ENCODE peak calls at places on chromosomes 3 and 15, in four cellular contexts. F, V, W and S are unnamed samples.
A peak's percentile ranks its signal among the peaks of the same experiment; 100 is the strongest.

GRCh38 chr3:179196098-179196497 is 47.9 kb downstream of the PIK3CA start:
- DNase-seq in F (no peak), V (no peak), W (peak; percentile 93), S (no peak)

GRCh38 chr15:65908876-65909275 is 39.6 kb downstream of the RAB11A start:
- DNase-seq in F (no peak), V (no peak), W (no peak), S (no peak)

GRCh38 chr3:127819086-127819485 is 3.2 kb downstream of the MGLL start:
- DNase-seq in F (no peak), V (peak; percentile 52), W (no peak), S (no peak)

GRCh38 chr3:119035014-119035346 is 334 bp upstream of the IGSF11 start:
- DNase-seq in F (no peak), V (no peak), W (no peak), S (no peak)

GRCh38 chr3:184769771-184770170 is 42.2 kb upstream of the VPS8 start:
- DNase-seq in F (no peak), V (no peak), W (no peak), S (peak; percentile 34)

GRCh38 chr15:93359780-93360161 is 270.8 kb upstream of the RGMA start:
- DNase-seq in F (no peak), V (no peak), W (no peak), S (no peak)

GRCh38 chr15:48028712-48029111 is 92.1 kb upstream of the SLC24A5 start:
- DNase-seq in F (no peak), V (no peak), W (no peak), S (no peak)

GRCh38 chr3:85576091-85576690 is 617.4 kb downstream of the CADM2 start:
- DNase-seq in F (no peak), V (no peak), W (peak; percentile 43), S (no peak)

GRCh38 chr3:141878812-141879211 is 2.4 kb downstream of the ATP1B3 start:
- DNase-seq in F (no peak), V (no peak), W (no peak), S (no peak)

GRCh38 chr3:54443572-54444161 is 321.3 kb downstream of the CACNA2D3 start:
- DNase-seq in F (no peak), V (no peak), W (no peak), S (no peak)

GRCh38 chr3:150106752-150107428 is 136.2 kb upstream of the PFN2 start:
- DNase-seq in F (no peak), V (no peak), W (peak; percentile 97), S (no peak)

GRCh38 chr3:36957072-36957471 is 12.2 kb upstream of the TRANK1 start:
- DNase-seq in F (no peak), V (no peak), W (no peak), S (no peak)

GRCh38 chr15:56587686-56588085 is 122.7 kb upstream of the MNS1 start:
- DNase-seq in F (no peak), V (no peak), W (peak; percentile 66), S (no peak)

GRCh38 chr15:68812596-68813548 is 7.8 kb downstream of the ANP32A start:
- DNase-seq in F (no peak), V (no peak), W (no peak), S (no peak)

GRCh38 chr3:176491084-176491483 is 706.2 kb downstream of the TBL1XR1 start:
- DNase-seq in F (no peak), V (no peak), W (no peak), S (no peak)

GRCh38 chr3:62260655-62261054 is 112.7 kb downstream of the FEZF2 start:
- DNase-seq in F (no peak), V (no peak), W (no peak), S (no peak)

GRCh38 chr15:68022061-68022460 is 32.1 kb upstream of the PIAS1 start:
- DNase-seq in F (no peak), V (peak; percentile 50), W (no peak), S (no peak)

GRCh38 chr3:13706451-13706850 is 157.5 kb downstream of the FBLN2 start:
- DNase-seq in F (no peak), V (peak; percentile 20), W (no peak), S (peak; percentile 6)

GRCh38 chr3:33937628-33938027 is 139.2 kb downstream of the PDCD6IP start:
- DNase-seq in F (no peak), V (no peak), W (no peak), S (no peak)

GRCh38 chr3:4751057-4752051 is 227.9 kb upstream of the BHLHE40 start:
- DNase-seq in F (no peak), V (no peak), W (peak; percentile 9), S (no peak)

GRCh38 chr15:96361309-96362000 is 31.0 kb downstream of the NR2F2 start:
- DNase-seq in F (no peak), V (no peak), W (no peak), S (peak; percentile 73)

GRCh38 chr15:56948000-56948765 is 29.7 kb downstream of the TCF12 start:
- DNase-seq in F (no peak), V (no peak), W (no peak), S (no peak)

GRCh38 chr3:157132936-157133335 is 27.0 kb downstream of the CCNL1 start:
- DNase-seq in F (no peak), V (no peak), W (peak; percentile 90), S (no peak)

GRCh38 chr3:194089357-194090177 is 46.4 kb upstream of the HES1 start:
- DNase-seq in F (no peak), V (peak; percentile 90), W (peak; percentile 92), S (peak; percentile 95)

GRCh38 chr3:55380561-55380960 is 106.5 kb downstream of the WNT5A start:
- DNase-seq in F (no peak), V (no peak), W (no peak), S (no peak)

GRCh38 chr15:78207641-78208340 is 26.6 kb downstream of the ACSBG1 start:
- DNase-seq in F (no peak), V (peak; percentile 39), W (no peak), S (no peak)

GRCh38 chr3:127951276-127951675 is 36.2 kb downstream of the KBTBD12 start:
- DNase-seq in F (no peak), V (no peak), W (peak; percentile 43), S (peak; percentile 71)

GRCh38 chr15:40930430-40931299 is 1.5 kb downstream of the DLL4 start:
- DNase-seq in F (no peak), V (no peak), W (no peak), S (no peak)

GRCh38 chr15:42608110-42608531 is 32.7 kb downstream of the STARD9 start:
- DNase-seq in F (no peak), V (no peak), W (peak; percentile 69), S (no peak)

GRCh38 chr3:173000553-173000952 is 140.5 kb downstream of the SPATA16 start:
- DNase-seq in F (no peak), V (no peak), W (no peak), S (no peak)

GRCh38 chr3:35800960-35801459 is 161.7 kb downstream of the ARPP21 start:
- DNase-seq in F (no peak), V (no peak), W (no peak), S (no peak)

GRCh38 chr3:152477422-152477821 is 208.7 kb downstream of the MBNL1 start:
- DNase-seq in F (no peak), V (no peak), W (no peak), S (no peak)

GRCh38 chr3:159069076-159069475 is 267.2 kb downstream of the MFSD1 start:
- DNase-seq in F (no peak), V (no peak), W (no peak), S (no peak)